ENCODE peak calls at places on chromosomes 12 and 14, in six cellular contexts. L is body of pancreas, H is transverse colon, V is A549, E is ovary, M is tibial nerve. U is an unnamed sample.

GRCh38 chr12:89947437-89948265 is 239.0 kb upstream of the ATP2B1 start:
- DNase-seq in L (no peak), H (no peak), V (peak), E (no peak), M (no peak), U (no peak)

GRCh38 chr12:110917961-110918360 is 2.4 kb downstream of the MYL2 start:
- DNase-seq in L (no peak), H (no peak), V (no peak), E (no peak), M (no peak), U (no peak)

GRCh38 chr12:106481246-106481645 is 101.6 kb upstream of the RFX4 start:
- DNase-seq in L (no peak), H (no peak), V (no peak), E (no peak), M (no peak), U (no peak)

GRCh38 chr14:44873536-44873935 is 88.2 kb downstream of the KLHL28 start:
- DNase-seq in L (no peak), H (no peak), V (no peak), E (no peak), M (no peak), U (no peak)

GRCh38 chr12:124916370-124917134 is 2.1 kb upstream of the UBC start:
- DNase-seq in L (peak), H (peak), V (no peak), E (peak), M (peak), U (peak)

GRCh38 chr14:99667821-99668220 is 16.3 kb upstream of the CYP46A1 start:
- DNase-seq in L (no peak), H (no peak), V (no peak), E (no peak), M (no peak), U (no peak)

GRCh38 chr14:33738481-33738880 is 212.4 kb downstream of the EGLN3 start:
- DNase-seq in L (no peak), H (no peak), V (no peak), E (no peak), M (no peak), U (no peak)

GRCh38 chr12:80781313-80781712 is 64.6 kb downstream of the MYF5 start:
- DNase-seq in L (no peak), H (no peak), V (no peak), E (no peak), M (no peak), U (no peak)

GRCh38 chr12:32697445-32697844 is 18.3 kb downstream of the DNM1L start:
- DNase-seq in L (no peak), H (no peak), V (no peak), E (no peak), M (no peak), U (no peak)

GRCh38 chr12:27965966-27966365 is 6.6 kb downstream of the PTHLH start:
- DNase-seq in L (no peak), H (no peak), V (no peak), E (no peak), M (no peak), U (no peak)

GRCh38 chr14:35403085-35403396 is 1.5 kb downstream of the NFKBIA start:
- DNase-seq in L (peak), H (peak), V (no peak), E (peak), M (no peak), U (no peak)

GRCh38 chr14:68705741-68706283 is 87.1 kb downstream of the ZFP36L1 start:
- DNase-seq in L (peak), H (peak), V (no peak), E (no peak), M (no peak), U (peak)

GRCh38 chr12:52442600-52443061 is 8.5 kb upstream of the KRT75 start:
- DNase-seq in L (peak), H (no peak), V (peak), E (no peak), M (no peak), U (no peak)

GRCh38 chr14:104972301-104973211 is 5.6 kb downstream of the AHNAK2 start:
- DNase-seq in L (peak), H (peak), V (peak), E (peak), M (no peak), U (peak)

GRCh38 chr14:81478446-81478845 is 55.2 kb downstream of the SEL1L start:
- DNase-seq in L (no peak), H (no peak), V (no peak), E (no peak), M (no peak), U (no peak)

GRCh38 chr12:47931187-47931586 is 26.4 kb upstream of the VDR start:
- DNase-seq in L (no peak), H (no peak), V (no peak), E (no peak), M (no peak), U (no peak)

GRCh38 chr12:7241404-7242005 is 52.0 kb downstream of the PEX5 start:
- DNase-seq in L (no peak), H (no peak), V (no peak), E (no peak), M (no peak), U (no peak)

GRCh38 chr14:77099425-77100167 is 1.5 kb downstream of the CIPC start:
- DNase-seq in L (peak), H (no peak), V (no peak), E (no peak), M (no peak), U (no peak)

GRCh38 chr14:89537911-89538310 is 120.9 kb upstream of the FOXN3 start:
- DNase-seq in L (no peak), H (no peak), V (no peak), E (no peak), M (no peak), U (no peak)
- TF ChIP-seq CTCF in L (no peak), H (no peak), V (no peak), E (no peak), M (no peak), U (no peak)

GRCh38 chr12:76083761-76084276 is 666 bp downstream of the NAP1L1 start:
- DNase-seq in L (peak), H (peak), V (peak), E (peak), M (peak), U (peak)

GRCh38 chr12:76085159-76085868 is 829 bp upstream of the NAP1L1 start:
- DNase-seq in L (no peak), H (no peak), V (no peak), E (no peak), M (no peak), U (no peak)

GRCh38 chr12:76083246-76083735 is 1.2 kb downstream of the NAP1L1 start:
- DNase-seq in L (no peak), H (no peak), V (no peak), E (no peak), M (no peak), U (no peak)

GRCh38 chr12:76081909-76082308 is 2.6 kb downstream of the NAP1L1 start:
- DNase-seq in L (no peak), H (no peak), V (no peak), E (no peak), M (no peak), U (no peak)

GRCh38 chr12:76084277-76085158 is at the start of gene NAP1L1:
- DNase-seq in L (peak), H (peak), V (peak), E (peak), M (peak), U (peak)
- TF ChIP-seq POLR2A in L (peak), H (peak), V (peak), E (peak), M (peak), U (no peak)

DNA sequence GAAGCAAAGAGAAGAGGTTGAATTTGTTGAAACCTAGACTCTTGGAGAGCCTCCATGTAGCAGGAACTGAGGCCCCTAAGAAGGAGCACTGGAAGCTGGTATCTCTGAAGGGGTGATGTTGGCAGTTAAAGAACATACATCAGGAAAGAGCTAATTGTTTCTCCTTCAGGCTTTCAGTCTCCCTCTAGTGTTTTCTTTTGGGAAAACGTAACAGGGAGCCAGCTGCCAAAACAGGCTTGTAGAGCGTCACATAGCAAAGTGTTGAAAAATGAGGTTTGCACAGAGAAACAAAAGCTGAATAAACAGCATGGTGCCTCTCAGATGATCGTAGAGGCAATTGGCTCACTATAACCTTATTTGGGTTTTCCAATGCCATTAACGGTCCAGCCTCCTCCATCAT is 46.9 kb upstream of the CAND1 start:
- DNase-seq in L (no peak), H (no peak), V (no peak), E (no peak), M (no peak), U (no peak)
- TF ChIP-seq CTCF in L (peak), H (no peak), V (peak), E (no peak), M (no peak), U (no peak)

DNA sequence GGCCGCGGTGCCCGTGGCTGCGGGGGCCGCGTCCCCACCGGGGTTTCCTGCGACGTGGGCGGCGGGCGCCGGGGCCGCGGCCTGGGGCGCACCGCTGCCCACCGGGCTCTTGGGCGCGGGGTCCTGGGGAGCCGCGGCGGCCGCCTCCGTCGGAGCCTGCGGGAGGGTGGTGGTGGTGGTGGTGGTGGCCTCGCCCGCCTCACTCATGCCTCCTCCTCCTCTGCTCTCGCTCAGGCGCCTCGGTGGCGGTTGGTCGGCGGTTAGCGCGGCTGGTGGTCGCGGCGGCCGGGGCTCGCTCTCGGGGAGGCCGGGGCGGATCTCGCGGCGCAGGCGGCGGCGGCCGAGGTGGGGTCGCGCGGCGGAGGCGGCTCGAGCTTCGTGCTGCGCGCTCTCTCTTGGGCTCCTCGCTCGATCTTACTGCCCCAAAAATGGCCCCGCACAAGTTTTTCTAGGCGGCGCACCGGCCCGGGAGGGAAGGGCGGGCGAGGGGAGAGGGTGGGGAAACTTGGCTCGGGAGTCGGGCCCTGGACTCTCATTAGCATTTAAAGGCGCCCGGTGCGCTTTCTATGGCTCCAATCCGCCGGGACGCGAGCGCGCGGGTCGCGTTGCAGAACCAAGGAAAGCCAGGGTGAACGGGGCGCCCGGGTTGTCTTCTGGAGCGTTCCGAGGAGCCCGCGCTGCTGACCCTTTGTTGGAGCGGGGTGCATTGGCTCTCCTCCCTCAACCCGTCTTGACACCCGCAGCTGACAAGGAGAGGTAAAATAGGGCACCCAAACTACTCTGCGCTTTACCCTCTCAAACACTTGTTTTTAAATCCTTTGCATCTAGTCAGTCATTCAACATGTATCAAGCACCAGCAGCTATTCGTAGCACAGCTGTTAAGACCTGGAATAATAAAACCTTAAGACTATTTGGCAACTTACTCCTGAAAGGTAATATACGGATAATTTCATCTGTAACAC is at the start of gene YBX3:
- DNase-seq in L (peak), H (peak), V (peak), E (peak), M (peak), U (peak)
- TF ChIP-seq POLR2A in L (peak), H (peak), V (peak), E (peak), M (peak), U (no peak)

GRCh38 chr12:55092579-55092978 is 33.6 kb upstream of the OR9K2 start:
- DNase-seq in L (no peak), H (no peak), V (no peak), E (no peak), M (no peak), U (no peak)
- TF ChIP-seq CTCF in L (no peak), H (no peak), V (no peak), E (no peak), M (no peak), U (no peak)